ENCODE peak calls at places on chromosome 5, in four cellular contexts. R, A, Q and J are unnamed samples.

GRCh38 chr5:38134750-38135330 is 123.5 kb upstream of the EGFLAM start:
- DNase-seq in R (no peak), A (no peak), Q (no peak), J (no peak)

GRCh38 chr5:34771076-34771475 is 67.9 kb upstream of the TTC23L start:
- DNase-seq in R (no peak), A (no peak), Q (no peak), J (no peak)

GRCh38 chr5:109655841-109656240 is 33.9 kb upstream of the MAN2A1 start:
- DNase-seq in R (no peak), A (no peak), Q (no peak), J (no peak)

GRCh38 chr5:127442085-127442484 is 75.4 kb upstream of the PRRC1 start:
- DNase-seq in R (no peak), A (no peak), Q (no peak), J (peak)

GRCh38 chr5:146644811-146645210 is 128.8 kb upstream of the GPR151 start:
- DNase-seq in R (no peak), A (no peak), Q (no peak), J (no peak)

GRCh38 chr5:45684118-45684517 is 12.1 kb downstream of the HCN1 start:
- DNase-seq in R (no peak), A (no peak), Q (no peak), J (no peak)

GRCh38 chr5:129460951-129461815 is 1.1 kb downstream of the ADAMTS19 start:
- DNase-seq in R (no peak), A (no peak), Q (peak), J (peak)

GRCh38 chr5:79931409-79931808 is 59.7 kb downstream of the MTX3 start:
- DNase-seq in R (no peak), A (no peak), Q (no peak), J (no peak)

GRCh38 chr5:8340739-8341344 is 471.9 kb downstream of the MTRR start:
- DNase-seq in R (no peak), A (peak), Q (no peak), J (no peak)

GRCh38 chr5:25850581-25850980 is 1187.8 kb downstream of the CDH9 start:
- DNase-seq in R (no peak), A (no peak), Q (no peak), J (peak)

GRCh38 chr5:128538249-128539037 is 398 bp upstream of the FBN2 start:
- DNase-seq in R (no peak), A (no peak), Q (no peak), J (peak)

GRCh38 chr5:147483961-147484707 is 25.7 kb downstream of the DPYSL3 start:
- DNase-seq in R (no peak), A (no peak), Q (no peak), J (no peak)

GRCh38 chr5:97478513-97478912 is 295.5 kb upstream of the RIOK2 start:
- DNase-seq in R (no peak), A (no peak), Q (no peak), J (no peak)

GRCh38 chr5:140548300-140548688 is 832 bp downstream of the EIF4EBP3 start:
- DNase-seq in R (no peak), A (no peak), Q (no peak), J (no peak)

GRCh38 chr5:1642621-1643061 is 118.9 kb upstream of the LPCAT1 start:
- DNase-seq in R (no peak), A (no peak), Q (no peak), J (no peak)

GRCh38 chr5:15902050-15902449 is 277.5 kb downstream of the MARCHF11 start:
- DNase-seq in R (no peak), A (no peak), Q (no peak), J (no peak)

GRCh38 chr5:78896128-78896527 is 89.0 kb downstream of the ARSB start:
- DNase-seq in R (no peak), A (no peak), Q (no peak), J (no peak)

GRCh38 chr5:60586307-60586901 is 113.6 kb downstream of the DEPDC1B start:
- DNase-seq in R (no peak), A (peak), Q (no peak), J (peak)

GRCh38 chr5:14580037-14581034 is 1.3 kb upstream of the OTULINL start:
- DNase-seq in R (no peak), A (no peak), Q (no peak), J (no peak)

GRCh38 chr5:124741711-124742496 is 4.5 kb downstream of the ZNF608 start:
- DNase-seq in R (no peak), A (no peak), Q (no peak), J (no peak)
- TF ChIP-seq CHD4 in R (no peak), A (no peak), Q (no peak), J (no peak)

GRCh38 chr5:5466227-5466626 is 43.8 kb downstream of the ICE1 start:
- DNase-seq in R (no peak), A (no peak), Q (no peak), J (no peak)
- TF ChIP-seq CHD4 in R (no peak), A (no peak), Q (no peak), J (no peak)

DNA sequence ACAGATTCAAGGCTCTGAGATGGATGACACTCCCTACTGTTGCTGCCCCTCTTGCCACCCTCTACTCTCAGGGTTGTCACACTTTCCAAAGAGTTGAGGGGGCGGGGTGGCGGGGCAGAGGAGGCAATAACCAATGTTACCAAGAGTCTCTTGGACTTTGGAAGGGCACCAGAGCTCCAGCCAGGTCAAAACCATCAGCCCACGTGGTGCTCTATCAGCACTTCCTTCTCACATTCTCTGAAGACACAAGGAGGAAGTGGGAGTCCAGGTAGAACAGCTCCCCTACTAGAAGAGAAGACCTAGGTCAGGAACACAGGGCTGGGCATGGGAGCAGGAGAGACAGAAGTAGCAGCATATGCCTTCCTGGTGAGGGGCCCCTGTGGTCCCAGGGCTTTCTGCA is 33.0 kb upstream of the PIK3R1 start:
- DNase-seq in R (no peak), A (no peak), Q (no peak), J (no peak)
- TF ChIP-seq CHD4 in R (no peak), A (no peak), Q (no peak), J (no peak)

GRCh38 chr5:54040018-54040417 is 270.4 kb downstream of the ARL15 start:
- DNase-seq in R (no peak), A (no peak), Q (no peak), J (no peak)
- TF ChIP-seq CHD4 in R (no peak), A (no peak), Q (no peak), J (no peak)

GRCh38 chr5:75753182-75753581 is 35.9 kb upstream of the POC5 start:
- DNase-seq in R (no peak), A (no peak), Q (no peak), J (no peak)

GRCh38 chr5:75756991-75757390 is 39.8 kb upstream of the POC5 start:
- DNase-seq in R (no peak), A (no peak), Q (no peak), J (no peak)

GRCh38 chr5:75756191-75756590 is 39.0 kb upstream of the POC5 start:
- DNase-seq in R (no peak), A (no peak), Q (no peak), J (no peak)
- TF ChIP-seq CHD4 in R (no peak), A (no peak), Q (no peak), J (no peak)